ENCODE peak calls at places on chromosomes 12 and 14, in nine cellular contexts. B is activated T-cell treated with anti-CD3 and anti-CD28 coated beads for 48 hours, V is lower lobe of right lung, E is cardiac fibroblast, Y is Caki2, S is IMR-90, K is heart right ventricle, N is hypothalamus, G is GM12892. U is an unnamed sample.

GRCh38 chr14:73738518-73739173 is 24.5 kb upstream of the PNMA1 start:
- DNase-seq in N (no peak), K (no peak), Y (no peak), B (no peak), V (no peak), E (no peak), G (no peak), S (no peak), U (peak; percentile 30)

GRCh38 chr14:105313381-105314286 is 914 bp upstream of the PACS2 start:
- DNase-seq in V (peak; percentile 69), E (no peak), G (no peak), K (no peak), B (no peak), N (no peak), S (no peak), Y (no peak), U (no peak)

GRCh38 chr12:31589582-31589895 is 1.4 kb downstream of the DENND5B start:
- DNase-seq in B (peak; percentile 25), E (no peak), V (no peak), Y (no peak), S (no peak), N (no peak), K (peak; percentile 77), G (peak; percentile 42), U (no peak)

GRCh38 chr12:11877869-11878780 is 192.6 kb upstream of the BCL2L14 start:
- DNase-seq in E (peak; percentile 57), Y (peak; percentile 87), B (no peak), N (no peak), G (no peak), V (no peak), K (no peak), S (peak; percentile 80), U (peak; percentile 86)

GRCh38 chr12:93698307-93699092 is 21.3 kb downstream of the CRADD start:
- DNase-seq in S (peak; percentile 40), K (no peak), Y (no peak), N (no peak), V (no peak), B (no peak), G (no peak), E (peak; percentile 19), U (no peak)

GRCh38 chr14:103840016-103840415 is 7.4 kb downstream of the PPP1R13B start:
- DNase-seq in S (no peak), K (no peak), Y (no peak), E (peak; percentile 71), B (no peak), G (no peak), V (no peak), N (no peak), U (no peak)

GRCh38 chr12:29971431-29971830 is 187.7 kb upstream of the TMTC1 start:
- DNase-seq in Y (no peak), K (no peak), N (no peak), G (no peak), V (no peak), E (no peak), S (no peak), B (no peak), U (no peak)

GRCh38 chr14:22801716-22802115 is 13.5 kb downstream of the SLC7A7 start:
- DNase-seq in V (no peak), N (no peak), G (no peak), E (no peak), B (no peak), K (no peak), Y (no peak), S (no peak), U (no peak)

GRCh38 chr12:39467432-39467870 is 24.5 kb upstream of the KIF21A start:
- DNase-seq in V (no peak), S (no peak), Y (peak; percentile 6), G (no peak), N (no peak), E (peak; percentile 24), K (no peak), B (no peak), U (no peak)

GRCh38 chr14:33891700-33892099 is 59.2 kb downstream of the EGLN3 start:
- DNase-seq in V (no peak), Y (no peak), S (no peak), E (no peak), K (no peak), B (no peak), N (no peak), G (no peak), U (no peak)

GRCh38 chr14:80291099-80291498 is 79.8 kb upstream of the DIO2 start:
- DNase-seq in K (no peak), B (no peak), V (no peak), S (peak; percentile 9), Y (no peak), G (no peak), E (peak; percentile 21), N (no peak), U (no peak)

GRCh38 chr12:92928431-92928961 is 599 bp downstream of the EEA1 start:
- DNase-seq in S (no peak), Y (no peak), N (no peak), G (no peak), B (peak; percentile 60), V (peak; percentile 68), K (peak; percentile 51), E (peak; percentile 18), U (peak; percentile 69)

GRCh38 chr14:34873591-34874385 is 1.4 kb downstream of the BAZ1A start:
- DNase-seq in G (peak; percentile 63), B (peak; percentile 83), E (peak; percentile 71), K (peak; percentile 81), V (peak; percentile 94), N (peak; percentile 32), Y (peak; percentile 86), S (no peak), U (peak; percentile 91)

GRCh38 chr12:66751432-66752113 is 72.7 kb upstream of the GRIP1 start:
- DNase-seq in G (no peak), B (no peak), E (no peak), V (no peak), Y (peak; percentile 58), S (no peak), K (no peak), N (no peak), U (no peak)

GRCh38 chr12:34347367-34347766 is 325.1 kb downstream of the ALG10 start:
- DNase-seq in S (no peak), G (no peak), V (no peak), N (no peak), E (no peak), Y (peak; percentile 27), K (no peak), B (no peak), U (no peak)

GRCh38 chr12:55416961-55417360 is 9.1 kb upstream of the OR6C76 start:
- DNase-seq in G (no peak), K (no peak), E (no peak), S (no peak), B (no peak), N (no peak), Y (no peak), V (no peak), U (no peak)

GRCh38 chr12:97275261-97276197 is 187.1 kb upstream of the RMST start:
- DNase-seq in G (no peak), E (no peak), V (no peak), S (no peak), B (no peak), Y (no peak), K (no peak), N (peak; percentile 28), U (peak; percentile 93)

GRCh38 chr12:52634266-52635056 is 16.1 kb upstream of the KRT73 start:
- DNase-seq in K (peak; percentile 75), N (no peak), Y (no peak), S (no peak), B (no peak), V (no peak), E (no peak), G (no peak), U (peak; percentile 43)

GRCh38 chr12:88339254-88339949 is 197.3 kb downstream of the TMTC3 start:
- DNase-seq in S (peak; percentile 85), K (no peak), N (no peak), E (peak; percentile 37), G (no peak), Y (no peak), V (no peak), B (no peak), U (no peak)

U was measured in islet precursor cell.